ENCODE peak calls at places on chromosomes 6 and 20, in eight cellular contexts. One of them, this sample, is unnamed.

GRCh38 chr20:42749548-42749947 is 440.2 kb downstream of the PTPRT start:
- DNase-seq in effector CD4-positive, alpha-beta T cell: no peak
- DNase-seq in hepatic stellate cell: no peak
- DNase-seq in cardiac fibroblast: no peak
- DNase-seq in endothelial cell: no peak
- DNase-seq in dermis blood vessel endothelial cell: no peak
- DNase-seq in stimulated activated CD8-positive, alpha-beta memory T cell treated with anti-CD3 and anti-CD28 coated beads, Interleukin-2, amount 100 ng/mL, for 48 hours: no peak
- DNase-seq in right atrium auricular region: no peak
- DNase-seq in this sample: no peak

GRCh38 chr6:126182650-126183311 is 157.1 kb upstream of the CENPW start:
- DNase-seq in effector CD4-positive, alpha-beta T cell: no peak
- DNase-seq in cardiac fibroblast: no peak
- DNase-seq in dermis blood vessel endothelial cell: no peak
- DNase-seq in hepatic stellate cell: no peak
- DNase-seq in right atrium auricular region: no peak
- DNase-seq in stimulated activated CD8-positive, alpha-beta memory T cell treated with anti-CD3 and anti-CD28 coated beads, Interleukin-2, amount 100 ng/mL, for 48 hours: no peak
- DNase-seq in endothelial cell: no peak
- DNase-seq in this sample: no peak

GRCh38 chr6:108736832-108737231 is 111.4 kb upstream of the ARMC2 start:
- DNase-seq in hepatic stellate cell: peak
- DNase-seq in endothelial cell: no peak
- DNase-seq in effector CD4-positive, alpha-beta T cell: no peak
- DNase-seq in right atrium auricular region: peak
- DNase-seq in cardiac fibroblast: peak
- DNase-seq in stimulated activated CD8-positive, alpha-beta memory T cell treated with anti-CD3 and anti-CD28 coated beads, Interleukin-2, amount 100 ng/mL, for 48 hours: no peak
- DNase-seq in dermis blood vessel endothelial cell: peak
- DNase-seq in this sample: peak

GRCh38 chr6:44062105-44062770 is 65.0 kb downstream of the MRPL14 start:
- DNase-seq in effector CD4-positive, alpha-beta T cell: no peak
- DNase-seq in dermis blood vessel endothelial cell: no peak
- DNase-seq in cardiac fibroblast: no peak
- DNase-seq in endothelial cell: no peak
- DNase-seq in right atrium auricular region: no peak
- DNase-seq in hepatic stellate cell: no peak
- DNase-seq in stimulated activated CD8-positive, alpha-beta memory T cell treated with anti-CD3 and anti-CD28 coated beads, Interleukin-2, amount 100 ng/mL, for 48 hours: no peak
- DNase-seq in this sample: no peak

GRCh38 chr6:11575408-11576033 is 38.0 kb downstream of the TMEM170B start:
- DNase-seq in hepatic stellate cell: peak
- DNase-seq in effector CD4-positive, alpha-beta T cell: no peak
- DNase-seq in cardiac fibroblast: peak
- DNase-seq in endothelial cell: peak
- DNase-seq in right atrium auricular region: peak
- DNase-seq in stimulated activated CD8-positive, alpha-beta memory T cell treated with anti-CD3 and anti-CD28 coated beads, Interleukin-2, amount 100 ng/mL, for 48 hours: no peak
- DNase-seq in dermis blood vessel endothelial cell: peak
- DNase-seq in this sample: peak

GRCh38 chr6:34280216-34280615 is 31.4 kb upstream of the SMIM29 start:
- DNase-seq in dermis blood vessel endothelial cell: no peak
- DNase-seq in endothelial cell: no peak
- DNase-seq in right atrium auricular region: no peak
- DNase-seq in stimulated activated CD8-positive, alpha-beta memory T cell treated with anti-CD3 and anti-CD28 coated beads, Interleukin-2, amount 100 ng/mL, for 48 hours: no peak
- DNase-seq in cardiac fibroblast: no peak
- DNase-seq in effector CD4-positive, alpha-beta T cell: no peak
- DNase-seq in hepatic stellate cell: no peak
- DNase-seq in this sample: no peak

GRCh38 chr6:25316626-25317025 is 37.5 kb downstream of the CARMIL1 start:
- DNase-seq in cardiac fibroblast: no peak
- DNase-seq in dermis blood vessel endothelial cell: no peak
- DNase-seq in right atrium auricular region: no peak
- DNase-seq in effector CD4-positive, alpha-beta T cell: no peak
- DNase-seq in hepatic stellate cell: no peak
- DNase-seq in stimulated activated CD8-positive, alpha-beta memory T cell treated with anti-CD3 and anti-CD28 coated beads, Interleukin-2, amount 100 ng/mL, for 48 hours: no peak
- DNase-seq in endothelial cell: no peak
- DNase-seq in this sample: no peak

GRCh38 chr6:151488226-151488625 is 5.6 kb upstream of the CCDC170 start:
- DNase-seq in cardiac fibroblast: no peak
- DNase-seq in effector CD4-positive, alpha-beta T cell: no peak
- DNase-seq in dermis blood vessel endothelial cell: no peak
- DNase-seq in stimulated activated CD8-positive, alpha-beta memory T cell treated with anti-CD3 and anti-CD28 coated beads, Interleukin-2, amount 100 ng/mL, for 48 hours: no peak
- DNase-seq in right atrium auricular region: no peak
- DNase-seq in endothelial cell: no peak
- DNase-seq in hepatic stellate cell: no peak
- DNase-seq in this sample: no peak

GRCh38 chr20:4082406-4083102 is 67.2 kb upstream of the RNF24 start:
- DNase-seq in dermis blood vessel endothelial cell: no peak
- DNase-seq in cardiac fibroblast: peak
- DNase-seq in stimulated activated CD8-positive, alpha-beta memory T cell treated with anti-CD3 and anti-CD28 coated beads, Interleukin-2, amount 100 ng/mL, for 48 hours: peak
- DNase-seq in effector CD4-positive, alpha-beta T cell: peak
- DNase-seq in right atrium auricular region: peak
- DNase-seq in endothelial cell: peak
- DNase-seq in hepatic stellate cell: peak
- DNase-seq in this sample: no peak

GRCh38 chr20:10281911-10282310 is 63.3 kb downstream of the SNAP25 start:
- DNase-seq in dermis blood vessel endothelial cell: no peak
- DNase-seq in right atrium auricular region: no peak
- DNase-seq in effector CD4-positive, alpha-beta T cell: no peak
- DNase-seq in stimulated activated CD8-positive, alpha-beta memory T cell treated with anti-CD3 and anti-CD28 coated beads, Interleukin-2, amount 100 ng/mL, for 48 hours: no peak
- DNase-seq in endothelial cell: no peak
- DNase-seq in cardiac fibroblast: no peak
- DNase-seq in hepatic stellate cell: no peak
- DNase-seq in this sample: no peak